ENCODE peak calls at places on chromosomes 2 and 18, in nine cellular contexts. One of them, this sample, is unnamed.

GRCh38 chr2:152370783-152371182 is 35.8 kb downstream of the FMNL2 start:
- DNase-seq in tibial nerve: no peak
- DNase-seq in AML-193: no peak
- DNase-seq in pancreas: no peak
- DNase-seq in type B pancreatic cell: no peak
- DNase-seq in fibroblast of the conjunctiva: no peak
- DNase-seq in iris pigment epithelial cell: peak; percentile 18
- DNase-seq in mucosa of descending colon: no peak
- DNase-seq in HT1080: no peak
- DNase-seq in this sample: no peak

GRCh38 chr2:74225698-74226459 is 27.5 kb downstream of the MTHFD2 start:
- DNase-seq in tibial nerve: no peak
- DNase-seq in AML-193: no peak
- DNase-seq in pancreas: no peak
- DNase-seq in type B pancreatic cell: no peak
- DNase-seq in fibroblast of the conjunctiva: no peak
- DNase-seq in iris pigment epithelial cell: no peak
- DNase-seq in mucosa of descending colon: no peak
- DNase-seq in HT1080: no peak
- DNase-seq in this sample: no peak

GRCh38 chr18:62170857-62171256 is 16.0 kb downstream of the PIGN start:
- DNase-seq in tibial nerve: no peak
- DNase-seq in AML-193: no peak
- DNase-seq in pancreas: no peak
- DNase-seq in type B pancreatic cell: no peak
- DNase-seq in fibroblast of the conjunctiva: no peak
- DNase-seq in iris pigment epithelial cell: no peak
- DNase-seq in mucosa of descending colon: no peak
- DNase-seq in HT1080: no peak
- DNase-seq in this sample: no peak

GRCh38 chr2:164599954-164600589 is 21.2 kb downstream of the GRB14 start:
- DNase-seq in tibial nerve: no peak
- DNase-seq in AML-193: peak; percentile 81
- DNase-seq in pancreas: peak; percentile 52
- DNase-seq in type B pancreatic cell: no peak
- DNase-seq in fibroblast of the conjunctiva: peak; percentile 54
- DNase-seq in iris pigment epithelial cell: peak; percentile 82
- DNase-seq in mucosa of descending colon: no peak
- DNase-seq in HT1080: peak; percentile 73
- DNase-seq in this sample: peak; percentile 46

GRCh38 chr2:188665196-188665595 is 309.0 kb upstream of the COL3A1 start:
- DNase-seq in tibial nerve: no peak
- DNase-seq in AML-193: no peak
- DNase-seq in pancreas: no peak
- DNase-seq in type B pancreatic cell: no peak
- DNase-seq in fibroblast of the conjunctiva: no peak
- DNase-seq in iris pigment epithelial cell: peak; percentile 75
- DNase-seq in mucosa of descending colon: no peak
- DNase-seq in HT1080: peak; percentile 43
- DNase-seq in this sample: no peak

GRCh38 chr18:35127201-35127600 is 86.0 kb downstream of the MAPRE2 start:
- DNase-seq in tibial nerve: no peak
- DNase-seq in AML-193: no peak
- DNase-seq in pancreas: no peak
- DNase-seq in type B pancreatic cell: no peak
- DNase-seq in fibroblast of the conjunctiva: no peak
- DNase-seq in iris pigment epithelial cell: peak; percentile 28
- DNase-seq in mucosa of descending colon: no peak
- DNase-seq in HT1080: peak; percentile 22
- DNase-seq in this sample: no peak

GRCh38 chr2:100895934-100896685 is 76.2 kb downstream of the NPAS2 start:
- DNase-seq in tibial nerve: no peak
- DNase-seq in AML-193: no peak
- DNase-seq in pancreas: no peak
- DNase-seq in type B pancreatic cell: no peak
- DNase-seq in fibroblast of the conjunctiva: no peak
- DNase-seq in iris pigment epithelial cell: no peak
- DNase-seq in mucosa of descending colon: no peak
- DNase-seq in HT1080: no peak
- DNase-seq in this sample: no peak

GRCh38 chr2:204321910-204322765 is 223.1 kb upstream of the PARD3B start:
- DNase-seq in tibial nerve: no peak
- DNase-seq in AML-193: no peak
- DNase-seq in pancreas: no peak
- DNase-seq in type B pancreatic cell: no peak
- DNase-seq in fibroblast of the conjunctiva: no peak
- DNase-seq in iris pigment epithelial cell: peak; percentile 39
- DNase-seq in mucosa of descending colon: no peak
- DNase-seq in HT1080: peak; percentile 90
- DNase-seq in this sample: no peak

GRCh38 chr2:145792745-145793144 is 1272.8 kb upstream of the ZEB2 start:
- DNase-seq in tibial nerve: peak; percentile 13
- DNase-seq in AML-193: no peak
- DNase-seq in pancreas: no peak
- DNase-seq in type B pancreatic cell: no peak
- DNase-seq in fibroblast of the conjunctiva: no peak
- DNase-seq in iris pigment epithelial cell: no peak
- DNase-seq in mucosa of descending colon: no peak
- DNase-seq in HT1080: no peak
- DNase-seq in this sample: no peak

GRCh38 chr2:143254108-143254507 is 124.9 kb downstream of the ARHGAP15 start:
- DNase-seq in tibial nerve: no peak
- DNase-seq in AML-193: no peak
- DNase-seq in pancreas: no peak
- DNase-seq in type B pancreatic cell: no peak
- DNase-seq in fibroblast of the conjunctiva: no peak
- DNase-seq in iris pigment epithelial cell: no peak
- DNase-seq in mucosa of descending colon: no peak
- DNase-seq in HT1080: no peak
- DNase-seq in this sample: no peak

GRCh38 chr2:5035134-5035533 is 657.0 kb upstream of the SOX11 start:
- DNase-seq in tibial nerve: no peak
- DNase-seq in AML-193: no peak
- DNase-seq in pancreas: no peak
- DNase-seq in type B pancreatic cell: no peak
- DNase-seq in fibroblast of the conjunctiva: no peak
- DNase-seq in iris pigment epithelial cell: no peak
- DNase-seq in mucosa of descending colon: no peak
- DNase-seq in HT1080: no peak
- DNase-seq in this sample: no peak

GRCh38 chr2:208363485-208363884 is 43.1 kb upstream of the PTH2R start:
- DNase-seq in tibial nerve: no peak
- DNase-seq in AML-193: no peak
- DNase-seq in pancreas: no peak
- DNase-seq in type B pancreatic cell: no peak
- DNase-seq in fibroblast of the conjunctiva: peak; percentile 33
- DNase-seq in iris pigment epithelial cell: peak; percentile 83
- DNase-seq in mucosa of descending colon: no peak
- DNase-seq in HT1080: peak; percentile 84
- DNase-seq in this sample: no peak

GRCh38 chr18:77422974-77423373 is 173.3 kb downstream of the GALR1 start:
- DNase-seq in tibial nerve: no peak
- DNase-seq in AML-193: no peak
- DNase-seq in pancreas: no peak
- DNase-seq in type B pancreatic cell: no peak
- DNase-seq in fibroblast of the conjunctiva: no peak
- DNase-seq in iris pigment epithelial cell: no peak
- DNase-seq in mucosa of descending colon: no peak
- DNase-seq in HT1080: no peak
- DNase-seq in this sample: no peak

GRCh38 chr2:55482186-55482945 is 37.2 kb upstream of the CFAP36 start:
- DNase-seq in tibial nerve: no peak
- DNase-seq in AML-193: no peak
- DNase-seq in pancreas: no peak
- DNase-seq in type B pancreatic cell: no peak
- DNase-seq in fibroblast of the conjunctiva: peak; percentile 14
- DNase-seq in iris pigment epithelial cell: peak; percentile 70
- DNase-seq in mucosa of descending colon: no peak
- DNase-seq in HT1080: peak; percentile 82
- DNase-seq in this sample: no peak

GRCh38 chr2:173079968-173080860 is 4.6 kb downstream of the MAP3K20 start:
- DNase-seq in tibial nerve: no peak
- DNase-seq in AML-193: no peak
- DNase-seq in pancreas: no peak
- DNase-seq in type B pancreatic cell: no peak
- DNase-seq in fibroblast of the conjunctiva: peak; percentile 83
- DNase-seq in iris pigment epithelial cell: peak; percentile 97
- DNase-seq in mucosa of descending colon: no peak
- DNase-seq in HT1080: no peak
- DNase-seq in this sample: no peak

GRCh38 chr2:163953390-163953907 is 217.6 kb upstream of the FIGN start:
- DNase-seq in tibial nerve: no peak
- DNase-seq in AML-193: no peak
- DNase-seq in pancreas: no peak
- DNase-seq in type B pancreatic cell: no peak
- DNase-seq in fibroblast of the conjunctiva: no peak
- DNase-seq in iris pigment epithelial cell: no peak
- DNase-seq in mucosa of descending colon: no peak
- DNase-seq in HT1080: no peak
- DNase-seq in this sample: no peak

GRCh38 chr2:79660552-79660951 is 147.7 kb downstream of the CTNNA2 start:
- DNase-seq in tibial nerve: no peak
- DNase-seq in AML-193: no peak
- DNase-seq in pancreas: no peak
- DNase-seq in type B pancreatic cell: no peak
- DNase-seq in fibroblast of the conjunctiva: no peak
- DNase-seq in iris pigment epithelial cell: peak; percentile 7
- DNase-seq in mucosa of descending colon: no peak
- DNase-seq in HT1080: no peak
- DNase-seq in this sample: no peak

GRCh38 chr2:229930656-229931055 is 8.4 kb downstream of the FBXO36 start:
- DNase-seq in tibial nerve: no peak
- DNase-seq in AML-193: no peak
- DNase-seq in pancreas: no peak
- DNase-seq in type B pancreatic cell: peak; percentile 42
- DNase-seq in fibroblast of the conjunctiva: no peak
- DNase-seq in iris pigment epithelial cell: no peak
- DNase-seq in mucosa of descending colon: no peak
- DNase-seq in HT1080: no peak
- DNase-seq in this sample: no peak

GRCh38 chr2:197708331-197708730 is 3.2 kb downstream of the MARS2 start:
- DNase-seq in tibial nerve: no peak
- DNase-seq in AML-193: peak; percentile 9
- DNase-seq in pancreas: no peak
- DNase-seq in type B pancreatic cell: no peak
- DNase-seq in fibroblast of the conjunctiva: peak; percentile 32
- DNase-seq in iris pigment epithelial cell: peak; percentile 86
- DNase-seq in mucosa of descending colon: no peak
- DNase-seq in HT1080: peak; percentile 57
- DNase-seq in this sample: no peak

GRCh38 chr2:219639356-219639755 is 11.9 kb downstream of the SLC4A3 start:
- DNase-seq in tibial nerve: no peak
- DNase-seq in AML-193: no peak
- DNase-seq in pancreas: no peak
- DNase-seq in type B pancreatic cell: peak; percentile 67
- DNase-seq in fibroblast of the conjunctiva: no peak
- DNase-seq in iris pigment epithelial cell: no peak
- DNase-seq in mucosa of descending colon: no peak
- DNase-seq in HT1080: no peak
- DNase-seq in this sample: no peak

GRCh38 chr2:108594982-108595464 is 60.8 kb downstream of the LIMS1 start:
- DNase-seq in tibial nerve: no peak
- DNase-seq in AML-193: peak; percentile 15
- DNase-seq in pancreas: no peak
- DNase-seq in type B pancreatic cell: no peak
- DNase-seq in fibroblast of the conjunctiva: no peak
- DNase-seq in iris pigment epithelial cell: peak; percentile 92
- DNase-seq in mucosa of descending colon: no peak
- DNase-seq in HT1080: peak; percentile 99
- DNase-seq in this sample: no peak

GRCh38 chr18:55634545-55634944 is 46.6 kb upstream of the TCF4 start:
- DNase-seq in tibial nerve: no peak
- DNase-seq in AML-193: peak; percentile 72
- DNase-seq in pancreas: no peak
- DNase-seq in type B pancreatic cell: no peak
- DNase-seq in fibroblast of the conjunctiva: peak; percentile 4
- DNase-seq in iris pigment epithelial cell: peak; percentile 90
- DNase-seq in mucosa of descending colon: no peak
- DNase-seq in HT1080: peak; percentile 86
- DNase-seq in this sample: no peak

GRCh38 chr2:104834431-104834830 is 19.5 kb upstream of the POU3F3 start:
- DNase-seq in tibial nerve: no peak
- DNase-seq in AML-193: no peak
- DNase-seq in pancreas: no peak
- DNase-seq in type B pancreatic cell: no peak
- DNase-seq in fibroblast of the conjunctiva: no peak
- DNase-seq in iris pigment epithelial cell: no peak
- DNase-seq in mucosa of descending colon: no peak
- DNase-seq in HT1080: no peak
- DNase-seq in this sample: no peak

GRCh38 chr2:133434962-133435668 is 133.1 kb downstream of the NCKAP5 start:
- DNase-seq in tibial nerve: no peak
- DNase-seq in AML-193: no peak
- DNase-seq in pancreas: no peak
- DNase-seq in type B pancreatic cell: no peak
- DNase-seq in fibroblast of the conjunctiva: no peak
- DNase-seq in iris pigment epithelial cell: peak; percentile 88
- DNase-seq in mucosa of descending colon: no peak
- DNase-seq in HT1080: peak; percentile 78
- DNase-seq in this sample: no peak

GRCh38 chr2:1884933-1885580 is 140.7 kb upstream of the PXDN start:
- DNase-seq in tibial nerve: peak; percentile 30
- DNase-seq in AML-193: no peak
- DNase-seq in pancreas: no peak
- DNase-seq in type B pancreatic cell: no peak
- DNase-seq in fibroblast of the conjunctiva: peak; percentile 62
- DNase-seq in iris pigment epithelial cell: peak; percentile 50
- DNase-seq in mucosa of descending colon: no peak
- DNase-seq in HT1080: peak; percentile 45
- DNase-seq in this sample: no peak

GRCh38 chr2:28155627-28156026 is 237.0 kb upstream of the FOSL2 start:
- DNase-seq in tibial nerve: no peak
- DNase-seq in AML-193: peak; percentile 8
- DNase-seq in pancreas: no peak
- DNase-seq in type B pancreatic cell: no peak
- DNase-seq in fibroblast of the conjunctiva: no peak
- DNase-seq in iris pigment epithelial cell: no peak
- DNase-seq in mucosa of descending colon: peak; percentile 42
- DNase-seq in HT1080: peak; percentile 50
- DNase-seq in this sample: no peak

GRCh38 chr2:186516396-186516795 is 30.3 kb downstream of the ZC3H15 start:
- DNase-seq in tibial nerve: no peak
- DNase-seq in AML-193: no peak
- DNase-seq in pancreas: no peak
- DNase-seq in type B pancreatic cell: no peak
- DNase-seq in fibroblast of the conjunctiva: no peak
- DNase-seq in iris pigment epithelial cell: no peak
- DNase-seq in mucosa of descending colon: no peak
- DNase-seq in HT1080: no peak
- DNase-seq in this sample: no peak

GRCh38 chr2:219362524-219363164 is 25.1 kb downstream of the DNPEP start:
- DNase-seq in tibial nerve: no peak
- DNase-seq in AML-193: peak; percentile 36
- DNase-seq in pancreas: no peak
- DNase-seq in type B pancreatic cell: no peak
- DNase-seq in fibroblast of the conjunctiva: peak; percentile 94
- DNase-seq in iris pigment epithelial cell: peak; percentile 97
- DNase-seq in mucosa of descending colon: peak; percentile 42
- DNase-seq in HT1080: peak; percentile 96
- DNase-seq in this sample: no peak

GRCh38 chr2:171260471-171261424 is 100.1 kb upstream of the TLK1 start:
- DNase-seq in tibial nerve: no peak
- DNase-seq in AML-193: peak; percentile 75
- DNase-seq in pancreas: no peak
- DNase-seq in type B pancreatic cell: no peak
- DNase-seq in fibroblast of the conjunctiva: no peak
- DNase-seq in iris pigment epithelial cell: no peak
- DNase-seq in mucosa of descending colon: no peak
- DNase-seq in HT1080: no peak
- DNase-seq in this sample: no peak

This sample was measured in Peyer's patch.